ENCODE peak calls at places on chromosomes 7 and 10, in nine cellular contexts. C is HEK293T; O is GM23338; R is Daoy; Z is BJ; I is activated CD8-positive, alpha-beta memory T cell treated with anti-CD3 and anti-CD28 coated beads for 48 hours; A is posterior cingulate gyrus; H is H4; B is HL-60. N is an unnamed sample.

GRCh38 chr7:33821970-33822369 is 83.4 kb upstream of the BMPER start:
- DNase-seq in C (no peak), O (no peak), R (no peak), Z (no peak), I (no peak), A (no peak), H (no peak), B (no peak), N (no peak)

GRCh38 chr7:127287133-127287532 is 34.4 kb upstream of the GRM8 start:
- DNase-seq in C (no peak), O (peak), R (no peak), Z (no peak), I (no peak), A (no peak), H (no peak), B (no peak), N (no peak)

GRCh38 chr10:110868981-110869380 is 2.7 kb upstream of the PDCD4 start:
- DNase-seq in C (no peak), O (no peak), R (no peak), Z (no peak), I (no peak), A (no peak), H (no peak), B (no peak), N (no peak)

GRCh38 chr10:132788180-132788830 is 2.4 kb upstream of the NKX6-2 start:
- DNase-seq in C (peak), O (peak), R (peak), Z (no peak), I (no peak), A (peak), H (no peak), B (no peak), N (no peak)

GRCh38 chr7:23389701-23390100 is 80.6 kb downstream of the IGF2BP3 start:
- DNase-seq in C (no peak), O (no peak), R (no peak), Z (no peak), I (no peak), A (no peak), H (no peak), B (no peak), N (no peak)

GRCh38 chr10:99834410-99834809 is 52.0 kb downstream of the ABCC2 start:
- DNase-seq in C (no peak), O (no peak), R (peak), Z (peak), I (no peak), A (no peak), H (no peak), B (no peak), N (peak)

GRCh38 chr10:35612385-35613106 is 7.4 kb downstream of the GJD4 start:
- DNase-seq in C (no peak), O (no peak), R (no peak), Z (no peak), I (no peak), A (no peak), H (no peak), B (no peak), N (no peak)

GRCh38 chr10:121595806-121596667 is 2.2 kb downstream of the FGFR2 start:
- DNase-seq in C (peak), O (peak), R (no peak), Z (no peak), I (no peak), A (peak), H (no peak), B (no peak), N (no peak)

GRCh38 chr7:157194948-157195347 is 56.2 kb downstream of the UBE3C start:
- DNase-seq in C (no peak), O (no peak), R (no peak), Z (no peak), I (no peak), A (no peak), H (no peak), B (no peak), N (no peak)

GRCh38 chr7:158186406-158186805 is 401.2 kb downstream of the PTPRN2 start:
- DNase-seq in C (no peak), O (no peak), R (no peak), Z (no peak), I (no peak), A (no peak), H (no peak), B (no peak), N (no peak)

GRCh38 chr7:107563761-107564552 is at the start of the genes COG5 and DUS4L:
- DNase-seq in C (peak), O (peak), R (peak), Z (no peak), I (peak), A (peak), H (peak), B (no peak), N (no peak)

GRCh38 chr10:58756126-58756525 is 243.5 kb downstream of the BICC1 start:
- DNase-seq in C (no peak), O (no peak), R (no peak), Z (no peak), I (no peak), A (no peak), H (peak), B (no peak), N (peak)